ENCODE peak calls at places on chromosomes 1 and 21, in seven cellular contexts. X is HepG2; S is CD8-positive, alpha-beta T cell; C is kidney; P is cardiac fibroblast; K is lower lobe of right lung; Q is A549. W is an unnamed sample.

GRCh38 chr1:245611251-245611650 is 456.5 kb downstream of the KIF26B start:
- DNase-seq in X (no peak), S (no peak), C (no peak), P (no peak), K (no peak), Q (no peak), W (no peak)

GRCh38 chr1:155253208-155253607 is 2.1 kb downstream of the ENTREP3 start:
- DNase-seq in X (no peak), S (no peak), C (no peak), P (no peak), K (no peak), Q (no peak), W (peak)

GRCh38 chr1:67270569-67270968 is 37.1 kb upstream of the IL12RB2 start:
- DNase-seq in X (no peak), S (no peak), C (no peak), P (no peak), K (no peak), Q (no peak), W (no peak)

GRCh38 chr1:200090252-200091159 is 63.0 kb downstream of the NR5A2 start:
- DNase-seq in X (peak), S (no peak), C (no peak), P (no peak), K (no peak), Q (peak), W (peak)

GRCh38 chr1:208245185-208245705 is 1.1 kb upstream of the PLXNA2 start:
- DNase-seq in X (peak), S (peak), C (peak), P (peak), K (peak), Q (peak), W (peak)

GRCh38 chr1:223492044-223492443 is 98.8 kb downstream of the CCDC185 start:
- DNase-seq in X (no peak), S (no peak), C (peak), P (no peak), K (peak), Q (no peak), W (no peak)

GRCh38 chr21:43321611-43322010 is 105.3 kb downstream of the SIK1 start:
- DNase-seq in X (no peak), S (no peak), C (no peak), P (no peak), K (no peak), Q (no peak), W (no peak)

GRCh38 chr1:63718464-63719075 is 55.2 kb upstream of the ROR1 start:
- DNase-seq in X (no peak), S (no peak), C (no peak), P (no peak), K (no peak), Q (no peak), W (no peak)

GRCh38 chr1:238647877-238648276 is 738.5 kb upstream of the CHRM3 start:
- DNase-seq in X (no peak), S (no peak), C (no peak), P (peak), K (no peak), Q (peak), W (peak)

GRCh38 chr21:40871099-40871498 is 24.1 kb upstream of the DSCAM start:
- DNase-seq in X (no peak), S (no peak), C (no peak), P (no peak), K (no peak), Q (no peak), W (no peak)

GRCh38 chr1:226510453-226510852 is 38.1 kb upstream of the STUM start:
- DNase-seq in X (no peak), S (no peak), C (no peak), P (peak), K (no peak), Q (no peak), W (no peak)

GRCh38 chr1:234768569-234769283 is 158.7 kb upstream of the IRF2BP2 start:
- DNase-seq in X (peak), S (no peak), C (no peak), P (no peak), K (no peak), Q (no peak), W (peak)

GRCh38 chr1:71857862-71858261 is 424.5 kb downstream of the NEGR1 start:
- DNase-seq in X (no peak), S (no peak), C (no peak), P (peak), K (no peak), Q (no peak), W (no peak)

GRCh38 chr1:238606896-238607295 is 716.2 kb upstream of the ZP4 start:
- DNase-seq in X (no peak), S (no peak), C (no peak), P (peak), K (no peak), Q (peak), W (no peak)

GRCh38 chr1:15355968-15356621 is 53.6 kb upstream of the EFHD2 start:
- DNase-seq in X (peak), S (no peak), C (no peak), P (no peak), K (no peak), Q (peak), W (no peak)

GRCh38 chr21:17925000-17925610 is 105.9 kb upstream of the C21orf91 start:
- DNase-seq in X (peak), S (peak), C (no peak), P (peak), K (no peak), Q (peak), W (peak)

GRCh38 chr1:205313681-205314308 is 7.8 kb downstream of the NUAK2 start:
- DNase-seq in X (no peak), S (no peak), C (peak), P (peak), K (peak), Q (peak), W (peak)

GRCh38 chr1:183913556-183913955 is 108.6 kb downstream of the RGL1 start:
- DNase-seq in X (no peak), S (no peak), C (no peak), P (no peak), K (no peak), Q (no peak), W (no peak)

GRCh38 chr1:183918589-183918988 is 113.7 kb downstream of the RGL1 start:
- DNase-seq in X (no peak), S (no peak), C (no peak), P (no peak), K (no peak), Q (no peak), W (peak)

GRCh38 chr1:183914891-183915290 is 110.0 kb downstream of the RGL1 start:
- DNase-seq in X (no peak), S (no peak), C (no peak), P (no peak), K (no peak), Q (no peak), W (no peak)

GRCh38 chr1:183914283-183914682 is 109.4 kb downstream of the RGL1 start:
- DNase-seq in X (no peak), S (no peak), C (no peak), P (peak), K (no peak), Q (no peak), W (no peak)

GRCh38 chr1:183915634-183916510 is 111.0 kb downstream of the RGL1 start:
- DNase-seq in X (peak), S (peak), C (peak), P (peak), K (no peak), Q (peak), W (peak)
- H3K4me3 ChIP-seq in X (no peak), S (no peak), C (no peak), P (peak), K (no peak), Q (no peak), W (no peak)

DNA sequence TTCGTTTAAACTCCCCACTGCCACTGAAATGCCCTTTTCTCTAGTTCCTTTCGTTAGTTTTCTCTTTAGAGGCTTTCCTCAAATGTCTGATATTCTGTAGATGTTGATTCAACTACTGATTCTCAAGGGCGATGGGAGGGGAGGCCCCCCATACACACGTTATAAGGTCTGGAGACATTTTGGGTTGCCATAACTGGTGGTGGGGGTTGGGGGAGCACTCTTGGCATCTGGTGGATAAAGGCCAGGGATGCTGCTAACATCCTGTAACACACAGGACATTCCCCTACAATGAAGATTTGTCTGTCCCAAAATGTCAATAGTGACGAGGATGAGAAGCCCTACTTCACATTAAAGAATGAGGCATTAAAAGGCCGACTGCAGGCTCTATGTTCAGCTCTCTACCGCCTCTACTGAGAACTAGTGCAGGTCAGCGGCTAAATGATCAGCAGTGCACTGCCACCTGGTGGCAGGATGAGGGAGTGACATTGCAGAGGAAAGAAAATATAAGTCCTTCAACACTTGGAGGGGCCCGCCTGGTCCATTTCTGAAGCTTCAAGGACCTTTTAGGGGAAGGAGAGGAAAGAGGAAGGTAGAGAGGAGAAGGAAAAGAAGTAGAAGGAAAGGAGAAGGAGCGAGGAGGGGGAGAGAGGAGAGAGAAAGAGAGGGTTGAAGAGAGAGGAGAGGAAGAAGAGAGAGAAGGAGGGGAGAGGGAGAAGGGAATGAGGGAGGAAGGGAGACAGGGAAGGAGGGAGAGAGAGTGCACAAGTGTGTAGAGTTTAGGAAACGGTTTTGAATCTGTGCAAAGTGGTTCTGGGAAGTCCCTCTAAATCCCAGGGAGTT is 29.4 kb downstream of the ALG14 start:
- DNase-seq in X (peak), S (peak), C (peak), P (peak), K (peak), Q (peak), W (peak)
- TF ChIP-seq CTCF in X (peak), S (peak), C (peak), P (peak), K (peak), Q (peak), W (peak)

DNA sequence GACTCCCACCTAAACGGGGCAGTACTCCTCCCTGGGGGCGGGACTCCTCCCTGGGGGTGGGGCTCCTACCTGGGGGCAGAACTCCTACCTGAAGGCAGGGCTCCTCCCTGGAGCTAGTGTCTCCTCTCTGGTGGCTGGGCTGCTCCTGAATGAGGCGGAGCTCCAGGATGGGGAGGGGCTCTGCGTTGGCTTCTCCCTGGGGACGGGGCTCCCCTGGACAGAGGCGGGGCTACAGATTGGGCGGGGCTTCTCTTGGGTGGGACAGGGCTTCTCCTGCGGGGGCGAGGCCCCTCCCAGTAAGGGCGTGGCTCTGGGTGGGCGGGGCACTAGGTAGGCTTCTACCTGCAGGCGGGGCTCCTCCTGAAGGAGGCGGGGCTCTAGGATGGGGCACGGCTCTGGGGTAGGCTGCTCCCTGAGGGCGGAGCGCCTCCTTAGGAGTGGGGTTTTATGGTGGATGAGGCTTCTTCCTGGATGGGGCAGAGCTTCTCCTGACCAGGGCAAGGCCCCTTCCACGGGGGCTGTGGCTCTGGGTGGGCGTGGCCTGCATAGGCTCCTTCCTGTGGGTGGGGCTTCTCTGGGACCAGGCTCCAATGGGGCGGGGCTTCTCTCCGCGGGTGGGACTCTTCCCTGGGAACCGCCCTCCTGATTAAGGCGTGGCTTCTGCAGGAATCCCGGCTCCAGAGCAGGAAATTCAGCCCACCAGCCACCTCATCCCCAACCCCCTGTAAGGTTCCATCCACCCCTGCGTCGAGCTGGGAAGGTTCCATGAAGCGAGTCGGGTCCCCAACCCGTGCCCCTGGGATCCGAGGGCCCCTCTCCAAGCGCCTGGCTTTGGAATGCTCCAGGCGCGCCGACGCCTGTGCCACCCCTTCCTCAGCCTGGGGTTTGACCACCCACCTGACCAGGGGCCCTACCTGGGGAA is 22.7 kb upstream of the ARF1 start:
- DNase-seq in X (no peak), S (peak), C (peak), P (peak), K (peak), Q (peak), W (peak)
- H3K4me3 ChIP-seq in X (no peak), S (peak), C (no peak), P (peak), K (peak), Q (peak), W (peak)

DNA sequence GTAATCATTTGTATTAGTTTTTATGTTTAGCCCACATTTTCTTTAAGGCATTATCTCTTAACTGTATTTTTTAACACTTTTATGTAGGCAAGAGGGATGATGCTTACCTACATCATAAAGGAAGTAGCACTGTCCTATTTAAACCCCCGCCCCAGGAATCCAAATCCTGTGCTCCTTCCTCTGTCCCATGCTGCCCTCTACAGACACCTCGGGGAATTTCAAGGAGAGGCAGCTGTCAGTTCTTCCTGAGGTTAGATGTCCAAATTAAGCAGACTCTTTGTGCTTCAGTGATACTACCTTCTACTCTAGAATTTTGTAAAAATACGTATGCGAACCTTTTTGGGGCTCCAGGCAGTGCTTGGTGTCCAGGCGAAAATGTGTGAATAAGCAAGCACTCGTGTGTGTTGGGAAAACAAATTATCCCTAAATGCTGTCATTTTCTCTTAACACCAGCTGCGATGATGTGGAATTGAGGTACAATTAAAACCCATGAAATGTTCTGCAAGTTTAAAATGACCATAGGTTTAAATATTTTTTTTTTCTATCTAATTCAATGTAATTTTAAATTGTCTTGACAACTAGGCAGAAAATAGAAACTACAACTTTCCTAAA is 19.2 kb downstream of the CRCT1 start:
- DNase-seq in X (peak), S (no peak), C (no peak), P (peak), K (no peak), Q (peak), W (peak)
- TF ChIP-seq CTCF in X (peak), S (no peak), C (peak), P (peak), K (peak), Q (peak), W (peak)

GRCh38 chr1:12505176-12505575 is 112.8 kb downstream of the DHRS3 start:
- DNase-seq in X (no peak), S (no peak), C (no peak), P (no peak), K (no peak), Q (no peak), W (no peak)
- H3K4me3 ChIP-seq in X (no peak), S (no peak), C (no peak), P (no peak), K (no peak), Q (no peak), W (no peak)

GRCh38 chr1:161020573-161021167 is at the start of gene F11R:
- DNase-seq in X (peak), S (no peak), C (peak), P (peak), K (peak), Q (peak), W (peak)
- TF ChIP-seq CTCF in X (peak), S (no peak), C (peak), P (peak), K (peak), Q (no peak), W (peak)

DNA sequence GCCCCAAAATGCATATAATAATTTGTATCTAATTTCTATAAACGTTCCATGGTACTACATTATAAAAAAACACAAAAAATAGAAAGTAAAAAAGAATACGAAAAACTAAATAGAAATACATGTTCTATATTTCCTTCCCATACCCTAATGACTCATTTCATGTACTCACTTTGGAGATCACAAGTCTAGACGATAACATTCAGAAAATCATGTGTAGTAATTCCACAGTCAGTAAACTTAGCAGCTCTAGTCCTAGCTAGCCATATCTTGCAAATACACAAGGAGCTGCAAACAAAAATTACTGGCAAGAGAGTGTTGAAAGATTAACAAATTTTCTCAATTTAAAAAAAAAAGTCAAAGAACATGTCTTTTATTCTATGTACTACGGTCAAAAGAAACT is 1.4 kb downstream of the GOLPH3L start:
- DNase-seq in X (no peak), S (no peak), C (no peak), P (no peak), K (no peak), Q (no peak), W (no peak)
- H3K4me3 ChIP-seq in X (no peak), S (no peak), C (no peak), P (no peak), K (peak), Q (no peak), W (no peak)

GRCh38 chr1:172670791-172671190 is 11.9 kb downstream of the FASLG start:
- DNase-seq in X (no peak), S (no peak), C (no peak), P (no peak), K (no peak), Q (no peak), W (no peak)

GRCh38 chr1:172671591-172671990 is 12.7 kb downstream of the FASLG start:
- DNase-seq in X (no peak), S (no peak), C (no peak), P (peak), K (no peak), Q (peak), W (no peak)

GRCh38 chr1:172669011-172669410 is 10.1 kb downstream of the FASLG start:
- DNase-seq in X (no peak), S (no peak), C (no peak), P (no peak), K (no peak), Q (no peak), W (no peak)

GRCh38 chr1:172668097-172668496 is 9.2 kb downstream of the FASLG start:
- DNase-seq in X (no peak), S (no peak), C (no peak), P (no peak), K (no peak), Q (no peak), W (no peak)

DNA sequence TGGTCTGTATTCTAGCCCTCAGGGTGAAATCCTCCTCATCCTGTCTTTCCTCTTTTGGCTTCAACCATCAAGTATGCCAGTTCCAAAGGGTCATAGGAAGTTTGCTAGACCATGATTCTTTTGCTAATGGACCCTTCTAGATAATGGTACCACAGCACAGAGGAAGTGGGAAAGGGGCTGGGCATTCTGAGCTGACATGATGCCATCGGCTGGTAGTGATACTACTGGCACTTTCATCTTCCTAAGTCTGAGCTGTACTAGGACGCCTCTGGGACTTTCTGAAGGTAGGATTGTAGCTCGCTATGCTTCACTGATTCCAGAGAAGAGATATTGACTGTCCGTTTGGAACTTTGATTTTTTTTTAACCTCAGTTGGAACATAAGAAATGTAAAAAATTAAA is 11.4 kb downstream of the FASLG start:
- DNase-seq in X (no peak), S (no peak), C (no peak), P (no peak), K (no peak), Q (no peak), W (no peak)
- TF ChIP-seq CTCF in X (no peak), S (no peak), C (no peak), P (no peak), K (no peak), Q (no peak), W (no peak)

GRCh38 chr1:27057389-27057788 is 44.7 kb upstream of the TENT5B start:
- DNase-seq in X (no peak), S (no peak), C (no peak), P (no peak), K (no peak), Q (no peak), W (no peak)
- H3K4me3 ChIP-seq in X (no peak), S (no peak), C (no peak), P (no peak), K (no peak), Q (no peak), W (no peak)

GRCh38 chr1:172238969-172239368 is 181.5 kb upstream of the C1orf105 start:
- DNase-seq in X (no peak), S (no peak), C (no peak), P (no peak), K (no peak), Q (no peak), W (no peak)
- TF ChIP-seq CTCF in X (no peak), S (no peak), C (no peak), P (no peak), K (no peak), Q (no peak), W (no peak)